ENCODE peak calls at places on chromosome 18, in seven cellular contexts. T, V, C, M, E, B and D are unnamed samples.

GRCh38 chr18:59718108-59719057 is 21.2 kb upstream of the CCBE1 start:
- DNase-seq in T (peak; percentile 81), V (no peak), C (no peak), M (no peak), E (peak; percentile 95), B (no peak), D (no peak)

GRCh38 chr18:677951-678363 is 20.5 kb downstream of the TYMS start:
- DNase-seq in T (no peak), V (no peak), C (no peak), M (no peak), E (no peak), B (no peak), D (no peak)

GRCh38 chr18:61606759-61607158 is 273.5 kb downstream of the CDH20 start:
- DNase-seq in T (peak; percentile 84), V (peak; percentile 37), C (peak; percentile 77), M (peak; percentile 33), E (peak; percentile 68), B (no peak), D (peak; percentile 71)

GRCh38 chr18:65206551-65207260 is 544.1 kb upstream of the CDH7 start:
- DNase-seq in T (no peak), V (no peak), C (no peak), M (no peak), E (no peak), B (no peak), D (no peak)

GRCh38 chr18:58359226-58360019 is 269.5 kb downstream of the ALPK2 start:
- DNase-seq in T (no peak), V (no peak), C (no peak), M (no peak), E (no peak), B (no peak), D (no peak)

GRCh38 chr18:11251891-11252270 is 102.5 kb upstream of the PIEZO2 start:
- DNase-seq in T (peak; percentile 22), V (no peak), C (no peak), M (no peak), E (no peak), B (no peak), D (no peak)

GRCh38 chr18:67456691-67457090 is 59.8 kb downstream of the DSEL start:
- DNase-seq in T (peak; percentile 19), V (no peak), C (no peak), M (no peak), E (no peak), B (no peak), D (no peak)

GRCh38 chr18:79584491-79585394 is 94.9 kb upstream of the CTDP1 start:
- DNase-seq in T (no peak), V (no peak), C (no peak), M (no peak), E (no peak), B (peak; percentile 50), D (no peak)

GRCh38 chr18:79508565-79509535 is 113.1 kb downstream of the NFATC1 start:
- DNase-seq in T (no peak), V (no peak), C (peak; percentile 19), M (no peak), E (no peak), B (peak; percentile 69), D (no peak)

GRCh38 chr18:10476430-10476829 is 22.0 kb downstream of the APCDD1 start:
- DNase-seq in T (peak; percentile 64), V (no peak), C (no peak), M (no peak), E (peak; percentile 74), B (no peak), D (peak; percentile 21)

GRCh38 chr18:49628119-49628518 is 66.3 kb downstream of the LIPG start:
- DNase-seq in T (no peak), V (no peak), C (no peak), M (no peak), E (no peak), B (peak; percentile 33), D (no peak)

GRCh38 chr18:79617521-79618500 is 61.8 kb upstream of the CTDP1 start:
- DNase-seq in T (no peak), V (no peak), C (no peak), M (no peak), E (no peak), B (no peak), D (no peak)

GRCh38 chr18:7568426-7568825 is 1.3 kb downstream of the PTPRM start:
- DNase-seq in T (peak; percentile 17), V (peak; percentile 23), C (peak; percentile 28), M (peak; percentile 33), E (no peak), B (peak; percentile 75), D (peak; percentile 40)

GRCh38 chr18:32289480-32290075 is 99.7 kb downstream of the MEP1B start:
- DNase-seq in T (peak; percentile 82), V (peak; percentile 85), C (peak; percentile 41), M (peak; percentile 77), E (peak; percentile 29), B (no peak), D (peak; percentile 55)

GRCh38 chr18:23244431-23244830 is 109.1 kb downstream of the CABLES1 start:
- DNase-seq in T (no peak), V (no peak), C (no peak), M (no peak), E (no peak), B (no peak), D (no peak)

GRCh38 chr18:24799176-24799575 is 338.7 kb downstream of the HRH4 start:
- DNase-seq in T (no peak), V (no peak), C (no peak), M (no peak), E (no peak), B (no peak), D (no peak)

GRCh38 chr18:68623342-68623741 is 91.6 kb downstream of the TMX3 start:
- DNase-seq in T (peak; percentile 89), V (peak; percentile 26), C (no peak), M (no peak), E (peak; percentile 53), B (no peak), D (peak; percentile 22)

GRCh38 chr18:63477972-63478371 is 1.2 kb downstream of the SERPINB5 start:
- DNase-seq in T (peak; percentile 6), V (no peak), C (no peak), M (no peak), E (no peak), B (no peak), D (no peak)

GRCh38 chr18:63480892-63481291 is 4.1 kb downstream of the SERPINB5 start:
- DNase-seq in T (no peak), V (no peak), C (no peak), M (no peak), E (no peak), B (no peak), D (no peak)

GRCh38 chr18:63480476-63480875 is 3.7 kb downstream of the SERPINB5 start:
- DNase-seq in T (no peak), V (no peak), C (no peak), M (no peak), E (no peak), B (no peak), D (no peak)

GRCh38 chr18:63479826-63480225 is 3.1 kb downstream of the SERPINB5 start:
- DNase-seq in T (no peak), V (no peak), C (no peak), M (no peak), E (no peak), B (no peak), D (no peak)

DNA sequence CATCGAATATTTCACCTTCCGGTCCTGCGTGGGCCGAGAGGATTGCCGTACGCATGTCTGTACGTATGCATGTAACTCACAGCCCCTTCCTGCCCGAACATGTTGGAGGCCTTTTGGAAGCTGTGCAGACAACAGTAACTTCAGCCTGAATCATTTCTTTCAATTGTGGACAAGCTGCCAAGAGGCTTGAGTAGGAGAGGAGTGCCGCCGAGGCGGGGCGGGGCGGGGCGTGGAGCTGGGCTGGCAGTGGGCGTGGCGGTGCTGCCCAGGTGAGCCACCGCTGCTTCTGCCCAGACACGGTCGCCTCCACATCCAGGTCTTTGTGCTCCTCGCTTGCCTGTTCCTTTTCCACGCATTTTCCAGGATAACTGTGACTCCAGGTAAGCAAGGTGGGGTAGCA is at the start of gene SERPINB5:
- DNase-seq in T (no peak), V (peak; percentile 92), C (no peak), M (peak; percentile 89), E (no peak), B (no peak), D (peak; percentile 92)
- H3K4me3 ChIP-seq in T (no peak within 1 kb of the TSS), V (no peak within 1 kb of the TSS), C (no peak within 1 kb of the TSS), M (no peak within 1 kb of the TSS), E (no peak within 1 kb of the TSS), B (no peak within 1 kb of the TSS), D (peak within 1 kb of the TSS; percentile 21)

GRCh38 chr18:34121157-34121807 is 103.4 kb downstream of the NOL4 start:
- DNase-seq in T (peak; percentile 66), V (no peak), C (no peak), M (no peak), E (peak; percentile 1), B (no peak), D (peak; percentile 12)
- H3K4me3 ChIP-seq in T (no peak overlapping the region), V (no peak overlapping the region), C (no peak overlapping the region), M (no peak overlapping the region), E (no peak overlapping the region), B (no peak overlapping the region), D (no peak overlapping the region)

GRCh38 chr18:26228562-26229260 is 2.5 kb downstream of the TAF4B start:
- DNase-seq in T (no peak), V (no peak), C (no peak), M (no peak), E (no peak), B (no peak), D (no peak)
- H3K4me3 ChIP-seq in T (no peak overlapping the region), V (no peak overlapping the region), C (no peak overlapping the region), M (no peak overlapping the region), E (no peak overlapping the region), B (no peak overlapping the region), D (no peak overlapping the region)

GRCh38 chr18:36187826-36188721 is 777 bp downstream of the MOCOS start:
- DNase-seq in T (peak; percentile 75), V (no peak), C (no peak), M (peak; percentile 40), E (peak; percentile 34), B (no peak), D (no peak)

GRCh38 chr18:36185157-36185556 is 2.1 kb upstream of the MOCOS start:
- DNase-seq in T (no peak), V (no peak), C (no peak), M (no peak), E (no peak), B (no peak), D (no peak)

GRCh38 chr18:36187138-36187825 is at the start of gene MOCOS:
- DNase-seq in T (peak; percentile 53), V (peak; percentile 93), C (peak; percentile 56), M (peak; percentile 93), E (no peak), B (peak; percentile 90), D (peak; percentile 72)

GRCh38 chr18:36185901-36186460 is 1.3 kb upstream of the MOCOS start:
- DNase-seq in T (no peak), V (no peak), C (no peak), M (no peak), E (no peak), B (no peak), D (no peak)

DNA sequence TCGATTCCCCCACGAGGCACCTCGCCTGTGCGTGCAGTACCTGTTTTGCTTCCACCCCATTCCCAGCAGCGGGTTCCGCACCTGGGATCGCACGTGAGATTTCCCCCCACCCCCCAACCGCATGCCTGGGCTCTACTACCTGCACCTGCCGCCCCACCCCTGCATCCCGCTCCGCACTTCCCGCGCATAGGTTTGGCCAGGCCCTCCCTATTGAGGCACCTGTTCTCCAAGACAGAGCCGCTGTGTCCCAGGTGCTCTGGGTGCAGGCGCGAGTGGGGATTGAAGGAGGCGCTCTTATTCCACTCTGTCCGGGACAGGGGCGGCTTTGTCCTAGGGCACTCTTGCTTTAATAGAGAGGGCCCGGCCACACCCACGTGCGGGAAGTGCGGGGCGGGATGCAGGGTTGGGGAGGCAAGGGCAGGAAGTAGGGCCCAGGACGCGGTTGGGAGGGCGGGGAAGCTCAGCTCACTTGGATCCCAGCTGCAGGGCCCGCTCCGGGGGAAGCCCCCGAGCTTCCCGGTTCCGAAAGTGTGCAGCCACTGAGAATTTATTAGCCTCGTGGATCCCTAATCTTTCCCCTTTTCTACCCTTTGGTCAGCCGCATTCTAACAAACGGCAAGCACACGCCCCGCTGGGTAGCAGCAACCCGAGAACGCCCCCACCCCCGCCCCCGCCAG is 698 bp upstream of the MOCOS start:
- DNase-seq in T (peak; percentile 24), V (peak; percentile 69), C (no peak), M (peak; percentile 73), E (no peak), B (no peak), D (no peak)
- H3K4me3 ChIP-seq in T (peak overlapping the region; percentile 60), V (peak overlapping the region; percentile 54), C (peak overlapping the region; percentile 51), M (peak overlapping the region; percentile 83), E (peak overlapping the region; percentile 92), B (peak overlapping the region; percentile 83), D (peak overlapping the region; percentile 64)